ENCODE peak calls at places on chromosomes 7 and 10, in six cellular contexts. One of them, this sample, is unnamed.

GRCh38 chr7:26265061-26265460 is 26.6 kb upstream of the SNX10 start:
- DNase-seq in ELR: peak
- DNase-seq in activated CD4-positive, CD25-positive, alpha-beta regulatory T cell: no peak
- DNase-seq in cardiac muscle cell: no peak
- DNase-seq in T-helper 1 cell: no peak
- DNase-seq in ACHN: no peak
- DNase-seq in this sample: no peak

GRCh38 chr10:80952436-80952835 is 414.7 kb downstream of the SH2D4B start:
- DNase-seq in cardiac muscle cell: no peak
- DNase-seq in activated CD4-positive, CD25-positive, alpha-beta regulatory T cell: no peak
- DNase-seq in ELR: no peak
- DNase-seq in ACHN: no peak
- DNase-seq in T-helper 1 cell: no peak
- DNase-seq in this sample: peak

GRCh38 chr10:129719415-129719739 is 244.7 kb downstream of the EBF3 start:
- DNase-seq in activated CD4-positive, CD25-positive, alpha-beta regulatory T cell: no peak
- DNase-seq in ACHN: no peak
- DNase-seq in ELR: no peak
- DNase-seq in T-helper 1 cell: no peak
- DNase-seq in cardiac muscle cell: no peak
- DNase-seq in this sample: no peak

GRCh38 chr7:16926283-16926682 is 44.5 kb upstream of the AGR3 start:
- DNase-seq in cardiac muscle cell: peak
- DNase-seq in T-helper 1 cell: no peak
- DNase-seq in ACHN: peak
- DNase-seq in activated CD4-positive, CD25-positive, alpha-beta regulatory T cell: no peak
- DNase-seq in ELR: peak
- DNase-seq in this sample: peak

GRCh38 chr7:36784991-36785940 is 61.0 kb upstream of the AOAH start:
- DNase-seq in activated CD4-positive, CD25-positive, alpha-beta regulatory T cell: no peak
- DNase-seq in T-helper 1 cell: peak
- DNase-seq in cardiac muscle cell: peak
- DNase-seq in ELR: no peak
- DNase-seq in ACHN: no peak
- DNase-seq in this sample: no peak

GRCh38 chr10:16965740-16966447 is 148.7 kb upstream of the RSU1 start:
- DNase-seq in activated CD4-positive, CD25-positive, alpha-beta regulatory T cell: no peak
- DNase-seq in cardiac muscle cell: peak
- DNase-seq in T-helper 1 cell: no peak
- DNase-seq in ACHN: peak
- DNase-seq in ELR: peak
- DNase-seq in this sample: peak

GRCh38 chr10:62708569-62708968 is 96.0 kb upstream of the ADO start:
- DNase-seq in activated CD4-positive, CD25-positive, alpha-beta regulatory T cell: no peak
- DNase-seq in ELR: no peak
- DNase-seq in cardiac muscle cell: no peak
- DNase-seq in T-helper 1 cell: no peak
- DNase-seq in ACHN: no peak
- DNase-seq in this sample: no peak

GRCh38 chr10:70810967-70811366 is 4.8 kb upstream of the SGPL1 start:
- DNase-seq in activated CD4-positive, CD25-positive, alpha-beta regulatory T cell: no peak
- DNase-seq in ACHN: no peak
- DNase-seq in T-helper 1 cell: no peak
- DNase-seq in ELR: no peak
- DNase-seq in cardiac muscle cell: no peak
- DNase-seq in this sample: no peak

GRCh38 chr7:6164010-6164409 is 108.4 kb downstream of the CYTH3 start:
- DNase-seq in activated CD4-positive, CD25-positive, alpha-beta regulatory T cell: no peak
- DNase-seq in ACHN: no peak
- DNase-seq in cardiac muscle cell: no peak
- DNase-seq in T-helper 1 cell: no peak
- DNase-seq in ELR: no peak
- DNase-seq in this sample: no peak

GRCh38 chr10:110425684-110426293 is 71.9 kb upstream of the DUSP5 start:
- DNase-seq in ACHN: peak
- DNase-seq in T-helper 1 cell: no peak
- DNase-seq in activated CD4-positive, CD25-positive, alpha-beta regulatory T cell: no peak
- DNase-seq in ELR: peak
- DNase-seq in cardiac muscle cell: peak
- DNase-seq in this sample: peak

GRCh38 chr7:26584964-26585650 is 279.3 kb downstream of the SKAP2 start:
- DNase-seq in ACHN: no peak
- DNase-seq in T-helper 1 cell: no peak
- DNase-seq in ELR: no peak
- DNase-seq in activated CD4-positive, CD25-positive, alpha-beta regulatory T cell: no peak
- DNase-seq in cardiac muscle cell: no peak
- DNase-seq in this sample: peak

This sample was measured in DMS53.